ENCODE peak calls at places on chromosomes 4 and X, in seven cellular contexts. T is endodermal cell, Q is lower lobe of right lung, B is transverse colon, E is GM23338, F is mammary epithelial cell, N is K562. W is an unnamed sample. For H3K4me1, the result is how much of the 10 kb centered on the place peaks cover.

GRCh38 chr4:38804654-38805295 is at the start of gene TLR1:
- DNase-seq in E (peak), T (no peak), F (peak), N (no peak), B (no peak), Q (no peak), W (peak)

GRCh38 chrX:21131346-21131745 is 242.9 kb upstream of the CNKSR2 start:
- DNase-seq in T (no peak), F (no peak), E (no peak), B (no peak), Q (no peak), N (no peak), W (no peak)

GRCh38 chr4:120812216-120812615 is 110.3 kb downstream of the PRDM5 start:
- DNase-seq in Q (no peak), T (no peak), B (no peak), N (no peak), E (no peak), F (peak), W (no peak)

GRCh38 chr4:188455353-188455752 is 316.1 kb downstream of the TRIML1 start:
- DNase-seq in B (no peak), N (no peak), F (no peak), Q (no peak), E (no peak), T (no peak), W (peak)

GRCh38 chrX:15451913-15452312 is 41.2 kb downstream of the PIR start:
- DNase-seq in B (no peak), T (no peak), E (no peak), N (no peak), Q (no peak), F (peak), W (no peak)

GRCh38 chrX:87338510-87338909 is 179.1 kb upstream of the KLHL4 start:
- DNase-seq in B (no peak), T (no peak), F (peak), E (peak), Q (no peak), N (peak), W (peak)

GRCh38 chr4:22434895-22435294 is 81.0 kb downstream of the ADGRA3 start:
- DNase-seq in B (peak), E (peak), F (peak), Q (no peak), T (peak), N (peak), W (peak)

GRCh38 chrX:104329731-104330130 is 75.0 kb upstream of the ESX1 start:
- DNase-seq in F (no peak), T (no peak), B (no peak), Q (no peak), E (no peak), N (no peak), W (no peak)

GRCh38 chr4:166366012-166366411 is 493.0 kb downstream of the TLL1 start:
- DNase-seq in B (no peak), E (no peak), F (peak), N (no peak), Q (no peak), T (no peak), W (no peak)

GRCh38 chrX:107777536-107777832 is at the start of gene NCBP2L:
- DNase-seq in Q (no peak), N (no peak), F (no peak), B (no peak), E (no peak), T (no peak), W (no peak)

GRCh38 chrX:41946973-41947612 is 23.7 kb upstream of the CASK start:
- DNase-seq in Q (no peak), N (no peak), F (no peak), T (peak), E (peak), B (no peak), W (peak)

GRCh38 chrX:76555816-76556215 is 128.3 kb downstream of the MAGEE1 start:
- DNase-seq in F (peak), E (peak), N (peak), T (peak), B (no peak), Q (no peak), W (peak)

GRCh38 chr4:54781771-54782170 is 124.0 kb downstream of the KIT start:
- DNase-seq in E (no peak), F (no peak), N (no peak), Q (no peak), T (no peak), B (no peak), W (no peak)

GRCh38 chrX:69045616-69046345 is 119.5 kb downstream of the PJA1 start:
- DNase-seq in E (no peak), Q (no peak), T (peak), B (no peak), F (peak), N (no peak), W (peak)

GRCh38 chr4:38583102-38583501 is 80.9 kb upstream of the KLF3 start:
- DNase-seq in B (no peak), T (no peak), Q (no peak), F (peak), N (no peak), E (no peak), W (no peak)

GRCh38 chr4:162274354-162274753 is 110.6 kb upstream of the FSTL5 start:
- DNase-seq in F (peak), B (peak), E (no peak), Q (no peak), N (no peak), T (no peak), W (no peak)

GRCh38 chr4:161650812-161651211 is 513.0 kb downstream of the FSTL5 start:
- DNase-seq in F (no peak), Q (no peak), B (no peak), E (no peak), T (no peak), N (no peak), W (no peak)

GRCh38 chrX:81174286-81174685 is 27.4 kb downstream of the HMGN5 start:
- DNase-seq in F (peak), B (no peak), N (no peak), T (no peak), E (peak), Q (no peak), W (peak)

GRCh38 chr4:56245547-56246229 is 141.6 kb downstream of the AASDH start:
- DNase-seq in T (no peak), N (no peak), Q (no peak), F (no peak), B (no peak), E (peak), W (no peak)

GRCh38 chr4:150746156-150746555 is 164.2 kb downstream of the MAB21L2 start:
- DNase-seq in E (no peak), B (no peak), F (no peak), N (no peak), Q (no peak), T (no peak), W (no peak)

GRCh38 chr4:169079942-169080827 is 70.1 kb upstream of the CBR4 start:
- DNase-seq in B (no peak), Q (peak), F (peak), N (peak), E (no peak), T (no peak), W (no peak)

GRCh38 chrX:55127692-55128091 is 38.9 kb downstream of the PAGE2 start:
- DNase-seq in T (no peak), Q (no peak), E (no peak), B (no peak), N (no peak), F (peak), W (no peak)

GRCh38 chr4:41632481-41633073 is 94.6 kb downstream of the LIMCH1 start:
- DNase-seq in E (no peak), B (no peak), T (no peak), Q (no peak), F (no peak), N (no peak), W (peak)

GRCh38 chrX:103356023-103356798 is at the start of gene TCEAL9:
- DNase-seq in N (peak), Q (peak), B (peak), F (peak), T (peak), E (peak), W (peak)

GRCh38 chrX:110170029-110170428 is 147.9 kb downstream of the AMMECR1 start:
- DNase-seq in E (no peak), B (no peak), Q (no peak), N (no peak), T (peak), F (no peak), W (no peak)

GRCh38 chr4:16686195-16686594 is 212.2 kb downstream of the LDB2 start:
- DNase-seq in E (no peak), Q (no peak), F (no peak), B (no peak), N (no peak), T (no peak), W (no peak)

GRCh38 chr4:151730003-151730559 is 30.7 kb downstream of the GATB start:
- DNase-seq in N (no peak), Q (no peak), E (peak), F (peak), T (peak), B (peak), W (peak)

GRCh38 chr4:119659576-119659975 is 31.0 kb upstream of the PDE5A start:
- DNase-seq in N (no peak), E (no peak), Q (no peak), F (no peak), T (no peak), B (no peak), W (peak)

GRCh38 chr4:110508827-110509446 is 33.0 kb downstream of the ENPEP start:
- DNase-seq in N (peak), E (peak), T (no peak), Q (no peak), B (no peak), F (peak), W (peak)

GRCh38 chr4:152935138-152935537 is 985 bp upstream of the FHDC1 start:
- DNase-seq in T (peak), B (peak), F (no peak), N (peak), E (peak), Q (peak), W (peak)

GRCh38 chr4:8722556-8722955 is 130.0 kb downstream of the CPZ start:
- DNase-seq in B (no peak), N (no peak), Q (peak), F (no peak), E (no peak), T (no peak), W (no peak)

GRCh38 chr4:188030401-188030800 is 34.8 kb downstream of the ZFP42 start:
- DNase-seq in T (no peak), N (no peak), E (no peak), B (no peak), F (no peak), Q (no peak), W (no peak)

GRCh38 chrX:83916525-83916924 is 55.6 kb downstream of the CYLC1 start:
- DNase-seq in T (peak), F (peak), N (peak), E (peak), Q (no peak), B (peak), W (peak)

GRCh38 chr4:73976716-73977115 is 5.1 kb downstream of the PF4 start:
- DNase-seq in E (no peak), T (no peak), B (no peak), N (no peak), Q (no peak), F (no peak), W (no peak)

GRCh38 chrX:16444353-16444752 is 205.6 kb upstream of the S100G start:
- DNase-seq in E (no peak), Q (no peak), B (no peak), F (peak), N (no peak), T (no peak), W (no peak)

GRCh38 chr4:18106620-18107019 is 85.1 kb upstream of the LCORL start:
- DNase-seq in F (no peak), T (no peak), E (no peak), B (peak), N (peak), Q (no peak), W (no peak)

GRCh38 chr4:152045397-152045780 is 284.6 kb upstream of the GATB start:
- DNase-seq in F (no peak), E (no peak), T (no peak), Q (no peak), B (no peak), N (no peak), W (no peak)

GRCh38 chr4:526189-526909 is 27.3 kb downstream of the PIGG start:
- DNase-seq in B (no peak), Q (no peak), N (no peak), E (no peak), T (no peak), F (no peak), W (peak)

GRCh38 chr4:15545371-15545770 is 75.7 kb downstream of the CC2D2A start:
- DNase-seq in Q (no peak), B (no peak), E (no peak), N (no peak), F (no peak), T (no peak), W (no peak)

GRCh38 chrX:39196192-39197102 is 395.2 kb downstream of the MID1IP1 start:
- DNase-seq in E (peak), T (peak), F (peak), N (peak), B (peak), Q (no peak), W (no peak)

GRCh38 chr4:94528792-94529451 is 77.2 kb downstream of the PDLIM5 start:
- DNase-seq in N (no peak), T (peak), B (no peak), Q (no peak), E (no peak), F (no peak), W (no peak)
- H3K4me1 ChIP-seq in N (under half), T (under half), B (under half), Q (under half), E (under half), F (under half), W (under half)

DNA sequence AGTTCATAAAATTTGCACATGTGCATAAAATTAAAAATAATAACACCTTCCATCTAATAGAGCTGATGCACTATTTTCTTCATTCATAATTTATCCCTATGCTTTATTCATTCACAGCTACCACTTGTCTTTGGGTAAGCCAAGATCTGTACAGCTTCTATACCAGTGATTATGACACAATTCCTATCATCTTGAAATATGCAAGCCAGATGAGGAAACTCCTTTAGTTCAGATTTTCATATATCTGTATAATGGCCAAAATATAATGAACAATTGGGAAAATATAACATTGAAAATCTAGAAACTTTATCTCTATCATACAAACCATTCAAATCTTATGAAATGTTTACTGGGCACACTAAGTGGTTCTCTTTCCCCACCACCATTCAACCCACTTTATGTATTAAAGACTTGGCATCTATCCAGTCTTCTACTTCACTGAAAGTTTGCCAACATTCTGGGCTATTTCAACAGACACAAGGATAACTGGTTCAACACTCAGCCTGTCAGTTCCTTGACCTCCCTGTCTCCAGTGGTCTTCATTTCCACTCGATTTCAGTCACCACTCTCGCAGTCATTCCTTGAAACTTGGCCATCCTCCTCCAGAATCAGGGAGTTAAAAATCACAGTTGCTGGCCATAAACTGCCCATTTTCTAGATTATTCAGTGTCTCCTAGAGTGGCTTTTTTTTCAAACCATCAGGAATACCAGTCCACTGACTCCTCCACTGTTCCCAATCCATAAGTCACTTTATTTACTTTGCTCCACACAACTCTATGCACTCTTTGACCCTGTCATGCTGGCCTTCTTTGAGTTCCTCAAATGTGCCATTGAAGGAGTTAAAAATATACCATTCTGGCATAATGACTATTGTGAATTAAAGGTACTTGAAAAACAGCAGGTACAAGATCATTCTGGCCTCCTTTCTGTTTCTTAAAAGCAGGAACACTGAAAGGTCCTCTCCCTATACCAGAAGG is 85.5 kb downstream of the CAMK2D start:
- DNase-seq in Q (no peak), E (no peak), F (no peak), T (no peak), N (no peak), B (no peak), W (no peak)
- H3K4me1 ChIP-seq in Q (under half), E (under half), F (under half), T (under half), N (under half), B (under half), W (under half)

DNA sequence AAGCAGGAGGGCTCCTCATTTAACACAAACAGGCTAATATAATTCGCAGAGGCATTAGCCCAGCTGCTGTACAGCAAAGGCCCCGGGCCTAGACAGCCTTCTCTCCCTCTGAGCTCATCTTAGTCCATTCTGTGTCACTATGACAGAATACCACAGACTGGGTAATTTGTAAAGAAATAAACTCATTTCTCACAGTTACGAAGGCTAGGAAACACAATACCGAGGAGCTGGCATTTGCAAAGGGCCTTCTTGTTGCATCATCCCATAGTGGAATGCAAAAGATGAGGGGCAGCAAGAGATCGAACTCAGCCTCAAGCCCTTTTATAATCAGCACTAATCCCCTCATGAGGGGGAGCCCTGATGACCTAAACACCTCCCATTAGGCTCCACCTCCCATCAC is 48.5 kb downstream of the TSPAN5 start:
- DNase-seq in T (no peak), E (no peak), F (no peak), B (no peak), N (no peak), Q (no peak), W (peak)
- H3K4me1 ChIP-seq in T (under half), E (half or more), F (under half), B (under half), N (under half), Q (under half), W (under half)

GRCh38 chr4:2482693-2483092 is 13.8 kb downstream of the RNF4 start:
- DNase-seq in Q (no peak), T (no peak), B (no peak), E (no peak), F (no peak), N (no peak), W (no peak)

GRCh38 chr4:2484169-2484568 is 15.3 kb downstream of the RNF4 start:
- DNase-seq in N (no peak), B (no peak), E (no peak), F (no peak), T (no peak), Q (no peak), W (no peak)

GRCh38 chr4:2482192-2482591 is 13.3 kb downstream of the RNF4 start:
- DNase-seq in Q (no peak), N (no peak), F (no peak), B (no peak), E (no peak), T (no peak), W (no peak)

GRCh38 chr4:2484993-2485392 is 16.1 kb downstream of the RNF4 start:
- DNase-seq in T (peak), N (no peak), Q (peak), F (no peak), E (peak), B (peak), W (no peak)

GRCh38 chr4:2483237-2483636 is 14.3 kb downstream of the RNF4 start:
- DNase-seq in F (no peak), Q (no peak), N (no peak), B (no peak), E (no peak), T (no peak), W (no peak)
- H3K4me1 ChIP-seq in F (under half), Q (half or more), N (under half), B (half or more), E (half or more), T (under half), W (under half)

DNA sequence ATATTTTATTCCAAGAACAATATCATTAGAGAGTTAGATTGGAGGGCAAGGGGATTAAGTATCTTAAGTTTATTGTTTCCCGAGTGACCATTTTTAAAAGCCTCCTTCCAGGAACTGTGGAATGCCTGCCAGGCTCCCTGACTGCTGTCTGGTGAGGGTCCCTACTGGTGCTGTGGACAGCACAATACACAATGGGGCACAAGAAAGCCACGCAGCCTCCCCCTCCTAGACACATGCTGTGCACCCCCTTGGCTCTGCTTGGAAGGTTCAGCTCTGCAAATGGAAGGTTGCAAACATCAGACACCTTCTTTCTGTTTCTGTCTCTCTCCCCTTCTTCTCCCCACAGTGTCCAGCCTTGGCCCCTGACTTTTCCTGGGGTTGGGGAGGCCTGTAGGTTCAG is 153.2 kb downstream of the SHROOM3 start:
- DNase-seq in T (peak), Q (no peak), N (no peak), B (no peak), E (peak), F (no peak), W (peak)
- H3K4me1 ChIP-seq in T (under half), Q (under half), N (under half), B (under half), E (half or more), F (under half), W (under half)

GRCh38 chrX:95878874-95879273 is 805.8 kb upstream of the DIAPH2 start:
- DNase-seq in E (no peak), Q (no peak), F (no peak), N (no peak), T (no peak), B (peak), W (peak)
- H3K4me1 ChIP-seq in E (under half), Q (under half), F (under half), N (under half), T (under half), B (under half), W (under half)

DNA sequence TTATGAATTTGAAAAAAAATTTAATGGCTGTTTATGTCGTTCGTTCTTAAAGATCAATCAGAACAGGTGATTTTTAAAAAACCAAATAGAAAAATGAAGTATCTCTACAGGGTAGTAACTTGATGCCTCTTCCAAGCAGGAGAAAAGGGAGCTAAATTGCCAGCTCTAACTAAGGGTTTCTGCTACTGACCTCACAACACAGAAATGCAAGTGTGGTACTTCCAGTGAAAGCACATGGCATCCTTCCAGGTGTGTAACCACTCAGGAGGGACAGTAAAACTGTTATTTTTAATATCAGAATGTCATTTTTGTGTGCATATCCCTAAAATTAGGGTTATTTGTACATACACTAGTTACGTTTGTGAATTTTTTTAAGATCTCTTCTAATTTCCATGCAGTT is 116.8 kb upstream of the ZCCHC13 start:
- DNase-seq in B (no peak), F (no peak), T (no peak), Q (no peak), N (no peak), E (no peak), W (no peak)
- H3K4me1 ChIP-seq in B (under half), F (under half), T (under half), Q (under half), N (under half), E (under half), W (under half)